ENCODE peak calls at places on chromosomes 6 and 20, in eight cellular contexts. One of them, this sample, is unnamed.

GRCh38 chr6:108655840-108656650 is 95.3 kb downstream of the FOXO3 start:
- ATAC-seq in HCT116: no peak
- ATAC-seq in body of pancreas: peak
- ATAC-seq in A549: no peak
- ATAC-seq in IMR-90: peak
- ATAC-seq in right lobe of liver: peak
- ATAC-seq in HepG2: peak
- ATAC-seq in heart left ventricle: peak
- ATAC-seq in this sample: peak

GRCh38 chr6:50586074-50586473 is 127.3 kb upstream of the TFAP2D start:
- ATAC-seq in IMR-90: no peak
- ATAC-seq in heart left ventricle: no peak
- ATAC-seq in A549: no peak
- ATAC-seq in HepG2: no peak
- ATAC-seq in HCT116: no peak
- ATAC-seq in body of pancreas: no peak
- ATAC-seq in right lobe of liver: no peak
- ATAC-seq in this sample: no peak

GRCh38 chr6:39251406-39251805 is 22.1 kb upstream of the KCNK5 start:
- ATAC-seq in A549: no peak
- ATAC-seq in body of pancreas: no peak
- ATAC-seq in heart left ventricle: no peak
- ATAC-seq in HCT116: no peak
- ATAC-seq in HepG2: no peak
- ATAC-seq in IMR-90: no peak
- ATAC-seq in right lobe of liver: peak
- ATAC-seq in this sample: no peak

GRCh38 chr6:91317247-91317646 is 730.4 kb upstream of the MAP3K7 start:
- ATAC-seq in HepG2: no peak
- ATAC-seq in A549: no peak
- ATAC-seq in IMR-90: peak
- ATAC-seq in right lobe of liver: no peak
- ATAC-seq in body of pancreas: no peak
- ATAC-seq in HCT116: no peak
- ATAC-seq in heart left ventricle: no peak
- ATAC-seq in this sample: no peak

GRCh38 chr6:9085054-9085746 is 649.9 kb upstream of the SLC35B3 start:
- ATAC-seq in body of pancreas: no peak
- ATAC-seq in HCT116: no peak
- ATAC-seq in heart left ventricle: no peak
- ATAC-seq in IMR-90: no peak
- ATAC-seq in HepG2: no peak
- ATAC-seq in A549: no peak
- ATAC-seq in right lobe of liver: no peak
- ATAC-seq in this sample: no peak

GRCh38 chr6:36955671-36956070 is 1.1 kb downstream of the PI16 start:
- ATAC-seq in HCT116: no peak
- ATAC-seq in A549: no peak
- ATAC-seq in body of pancreas: no peak
- ATAC-seq in IMR-90: no peak
- ATAC-seq in right lobe of liver: no peak
- ATAC-seq in HepG2: no peak
- ATAC-seq in heart left ventricle: no peak
- ATAC-seq in this sample: no peak

GRCh38 chr6:79404677-79405076 is 132.6 kb downstream of the LCA5 start:
- ATAC-seq in body of pancreas: no peak
- ATAC-seq in IMR-90: no peak
- ATAC-seq in heart left ventricle: no peak
- ATAC-seq in right lobe of liver: peak
- ATAC-seq in HepG2: peak
- ATAC-seq in HCT116: no peak
- ATAC-seq in A549: no peak
- ATAC-seq in this sample: no peak

GRCh38 chr20:45034436-45034835 is 66.5 kb downstream of the KCNS1 start:
- ATAC-seq in HepG2: no peak
- ATAC-seq in HCT116: no peak
- ATAC-seq in A549: no peak
- ATAC-seq in body of pancreas: no peak
- ATAC-seq in right lobe of liver: no peak
- ATAC-seq in IMR-90: no peak
- ATAC-seq in heart left ventricle: no peak
- ATAC-seq in this sample: no peak

GRCh38 chr6:14506656-14507242 is 389.2 kb downstream of the CD83 start:
- ATAC-seq in heart left ventricle: no peak
- ATAC-seq in IMR-90: no peak
- ATAC-seq in right lobe of liver: no peak
- ATAC-seq in A549: no peak
- ATAC-seq in body of pancreas: no peak
- ATAC-seq in HCT116: no peak
- ATAC-seq in HepG2: no peak
- ATAC-seq in this sample: no peak

GRCh38 chr6:105308840-105309239 is 94.0 kb downstream of the PREP start:
- ATAC-seq in heart left ventricle: peak
- ATAC-seq in HepG2: no peak
- ATAC-seq in HCT116: no peak
- ATAC-seq in right lobe of liver: no peak
- ATAC-seq in body of pancreas: no peak
- ATAC-seq in A549: no peak
- ATAC-seq in IMR-90: no peak
- ATAC-seq in this sample: no peak

GRCh38 chr6:2129076-2129695 is 116.2 kb downstream of the GMDS start:
- ATAC-seq in HCT116: no peak
- ATAC-seq in A549: no peak
- ATAC-seq in IMR-90: no peak
- ATAC-seq in right lobe of liver: no peak
- ATAC-seq in HepG2: no peak
- ATAC-seq in heart left ventricle: no peak
- ATAC-seq in body of pancreas: no peak
- ATAC-seq in this sample: no peak

GRCh38 chr6:68238097-68238597 is 396.9 kb upstream of the ADGRB3 start:
- ATAC-seq in body of pancreas: no peak
- ATAC-seq in A549: no peak
- ATAC-seq in HepG2: no peak
- ATAC-seq in heart left ventricle: no peak
- ATAC-seq in IMR-90: no peak
- ATAC-seq in right lobe of liver: no peak
- ATAC-seq in HCT116: no peak
- ATAC-seq in this sample: no peak

GRCh38 chr6:90982051-90982450 is 395.2 kb upstream of the MAP3K7 start:
- ATAC-seq in heart left ventricle: no peak
- ATAC-seq in HCT116: no peak
- ATAC-seq in IMR-90: no peak
- ATAC-seq in right lobe of liver: no peak
- ATAC-seq in HepG2: peak
- ATAC-seq in body of pancreas: no peak
- ATAC-seq in A549: no peak
- ATAC-seq in this sample: no peak

GRCh38 chr6:40397287-40398033 is 189.7 kb downstream of the LRFN2 start:
- ATAC-seq in heart left ventricle: no peak
- ATAC-seq in IMR-90: no peak
- ATAC-seq in HCT116: no peak
- ATAC-seq in A549: no peak
- ATAC-seq in HepG2: no peak
- ATAC-seq in right lobe of liver: no peak
- ATAC-seq in body of pancreas: no peak
- ATAC-seq in this sample: no peak

DNA sequence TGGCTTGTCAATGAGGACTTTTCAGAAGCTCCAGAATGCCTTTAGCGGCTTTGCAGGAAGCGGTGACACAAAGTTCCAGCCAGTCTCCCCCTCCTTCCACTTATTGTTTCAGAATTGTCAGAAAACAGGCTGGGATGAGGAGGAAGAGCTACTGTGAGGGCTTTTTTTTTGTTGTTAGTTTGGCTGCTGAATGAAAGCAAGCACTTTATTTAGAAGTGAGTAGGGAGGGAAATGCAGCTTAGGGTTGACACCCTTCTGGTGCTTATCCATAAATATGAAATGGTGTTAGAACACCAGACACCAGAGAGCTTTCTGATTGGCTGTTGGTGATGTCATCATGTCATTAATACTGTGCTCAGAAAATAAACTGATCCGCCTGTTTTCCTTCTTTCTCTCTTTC is 251.5 kb downstream of the SOX4 start:
- ATAC-seq in IMR-90: no peak
- ATAC-seq in HepG2: no peak
- ATAC-seq in A549: no peak
- ATAC-seq in body of pancreas: no peak
- ATAC-seq in right lobe of liver: peak
- ATAC-seq in heart left ventricle: peak
- ATAC-seq in HCT116: no peak
- ATAC-seq in this sample: no peak
- TF ChIP-seq POLR2A in IMR-90: no peak
- TF ChIP-seq POLR2A in HepG2: no peak
- TF ChIP-seq POLR2A in A549: no peak
- TF ChIP-seq POLR2A in body of pancreas: no peak
- TF ChIP-seq POLR2A in right lobe of liver: no peak
- TF ChIP-seq POLR2A in heart left ventricle: no peak
- TF ChIP-seq POLR2A in HCT116: no peak
- TF ChIP-seq POLR2A in this sample: no peak

DNA sequence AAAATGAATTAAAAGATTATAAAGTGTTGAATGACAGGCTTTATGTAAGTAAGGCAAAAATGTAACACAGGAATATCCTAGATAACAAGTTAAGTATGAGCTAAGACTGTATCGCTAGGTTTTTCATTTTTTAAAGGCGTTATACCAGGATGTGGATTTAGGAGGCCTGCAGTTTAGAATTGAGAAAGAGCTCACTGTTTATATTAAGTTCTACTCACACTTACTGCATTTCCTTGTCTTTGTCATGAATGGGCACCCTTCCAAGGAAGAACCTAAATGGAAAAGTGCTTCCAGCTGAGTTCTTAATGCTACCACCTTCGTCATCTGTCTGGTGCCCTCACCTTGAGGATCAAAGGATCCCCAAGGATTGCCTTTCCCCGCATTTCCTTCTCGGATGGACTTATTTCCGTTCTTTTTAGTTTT is 148.7 kb downstream of the SOX4 start:
- ATAC-seq in HCT116: peak
- ATAC-seq in heart left ventricle: no peak
- ATAC-seq in A549: peak
- ATAC-seq in right lobe of liver: no peak
- ATAC-seq in IMR-90: peak
- ATAC-seq in body of pancreas: no peak
- ATAC-seq in HepG2: no peak
- ATAC-seq in this sample: no peak
- H3K27ac ChIP-seq in HCT116: no peak
- H3K27ac ChIP-seq in heart left ventricle: no peak
- H3K27ac ChIP-seq in A549: peak
- H3K27ac ChIP-seq in right lobe of liver: no peak
- H3K27ac ChIP-seq in IMR-90: peak
- H3K27ac ChIP-seq in body of pancreas: peak
- H3K27ac ChIP-seq in HepG2: no peak
- H3K27ac ChIP-seq in this sample: peak

DNA sequence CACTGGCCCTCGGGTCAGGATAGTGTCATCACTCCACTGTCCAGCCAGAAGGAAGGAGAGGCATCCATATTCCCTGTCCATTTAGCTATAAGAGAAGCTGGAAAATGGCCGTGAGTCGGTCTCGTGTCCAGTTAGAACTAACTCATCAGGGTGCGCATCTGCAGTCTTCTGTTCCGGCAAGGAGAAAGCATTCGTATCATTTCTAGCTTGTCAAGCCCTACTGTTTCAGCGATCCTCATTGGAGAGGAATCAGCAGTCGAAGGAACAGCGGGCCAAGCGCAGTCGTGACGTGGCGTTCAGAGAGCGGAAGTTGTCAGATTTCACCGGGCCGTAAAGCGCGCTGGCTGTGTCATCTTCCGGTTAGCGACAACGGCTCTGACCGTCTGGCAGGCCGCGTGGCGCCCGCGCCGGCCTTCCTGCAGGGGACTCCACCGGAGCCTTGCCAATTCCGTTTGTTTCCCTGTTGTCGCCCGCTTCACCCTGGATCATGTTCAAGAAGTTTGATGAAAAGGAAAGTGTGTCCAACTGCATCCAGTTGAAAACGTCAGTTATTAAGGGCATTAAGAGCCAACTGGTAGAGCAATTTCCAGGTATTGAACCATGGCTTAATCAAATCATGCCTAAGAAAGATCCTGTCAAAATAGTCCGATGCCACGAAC is 32.9 kb downstream of the HM13 start:
- ATAC-seq in IMR-90: peak
- ATAC-seq in right lobe of liver: peak
- ATAC-seq in A549: no peak
- ATAC-seq in heart left ventricle: peak
- ATAC-seq in HCT116: peak
- ATAC-seq in HepG2: peak
- ATAC-seq in body of pancreas: peak
- ATAC-seq in this sample: peak
- TF ChIP-seq POLR2A in IMR-90: peak
- TF ChIP-seq POLR2A in right lobe of liver: peak
- TF ChIP-seq POLR2A in A549: no peak
- TF ChIP-seq POLR2A in heart left ventricle: peak
- TF ChIP-seq POLR2A in HCT116: peak
- TF ChIP-seq POLR2A in HepG2: peak
- TF ChIP-seq POLR2A in body of pancreas: peak
- TF ChIP-seq POLR2A in this sample: peak

GRCh38 chr6:129492260-129492659 is 217.7 kb downstream of the ARHGAP18 start:
- ATAC-seq in heart left ventricle: no peak
- ATAC-seq in HepG2: no peak
- ATAC-seq in A549: no peak
- ATAC-seq in HCT116: no peak
- ATAC-seq in IMR-90: no peak
- ATAC-seq in body of pancreas: no peak
- ATAC-seq in right lobe of liver: no peak
- ATAC-seq in this sample: no peak

GRCh38 chr6:129491436-129491835 is 218.5 kb downstream of the ARHGAP18 start:
- ATAC-seq in heart left ventricle: peak
- ATAC-seq in IMR-90: peak
- ATAC-seq in HepG2: peak
- ATAC-seq in A549: peak
- ATAC-seq in right lobe of liver: no peak
- ATAC-seq in body of pancreas: no peak
- ATAC-seq in HCT116: peak
- ATAC-seq in this sample: no peak

GRCh38 chr6:129494586-129494985 is 215.4 kb downstream of the ARHGAP18 start:
- ATAC-seq in A549: no peak
- ATAC-seq in heart left ventricle: no peak
- ATAC-seq in HepG2: no peak
- ATAC-seq in body of pancreas: no peak
- ATAC-seq in HCT116: no peak
- ATAC-seq in right lobe of liver: no peak
- ATAC-seq in IMR-90: no peak
- ATAC-seq in this sample: no peak

GRCh38 chr6:129494099-129494498 is 215.9 kb downstream of the ARHGAP18 start:
- ATAC-seq in HepG2: no peak
- ATAC-seq in IMR-90: no peak
- ATAC-seq in A549: no peak
- ATAC-seq in body of pancreas: no peak
- ATAC-seq in HCT116: no peak
- ATAC-seq in right lobe of liver: no peak
- ATAC-seq in heart left ventricle: no peak
- ATAC-seq in this sample: no peak

DNA sequence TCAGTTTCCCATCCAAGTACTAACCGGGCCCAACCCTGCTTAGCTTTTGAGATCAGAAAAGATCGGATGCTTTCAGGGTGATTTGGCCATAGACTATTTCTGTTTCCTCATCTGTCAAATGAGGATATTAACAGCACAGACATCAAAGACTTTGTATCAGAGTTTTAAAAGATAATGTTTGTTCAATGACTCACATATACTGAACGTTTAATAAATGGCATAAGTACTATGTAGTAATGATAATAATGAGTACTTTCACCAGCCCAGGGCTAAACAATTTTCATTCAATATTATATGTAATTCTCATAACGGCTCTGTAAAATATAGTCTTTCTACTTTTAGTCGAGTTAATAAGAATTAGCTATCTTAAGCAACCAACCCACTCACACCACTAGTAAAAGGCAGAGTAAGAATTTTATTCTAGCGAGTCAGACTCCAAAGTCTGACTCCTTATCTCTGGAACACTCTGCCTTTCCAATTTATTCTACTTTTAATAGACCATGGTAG is 216.5 kb downstream of the ARHGAP18 start:
- ATAC-seq in HepG2: peak
- ATAC-seq in IMR-90: peak
- ATAC-seq in A549: no peak
- ATAC-seq in heart left ventricle: no peak
- ATAC-seq in body of pancreas: no peak
- ATAC-seq in right lobe of liver: no peak
- ATAC-seq in HCT116: peak
- ATAC-seq in this sample: no peak
- H3K27ac ChIP-seq in HepG2: no peak
- H3K27ac ChIP-seq in IMR-90: peak
- H3K27ac ChIP-seq in A549: peak
- H3K27ac ChIP-seq in heart left ventricle: no peak
- H3K27ac ChIP-seq in body of pancreas: no peak
- H3K27ac ChIP-seq in right lobe of liver: no peak
- H3K27ac ChIP-seq in HCT116: peak
- H3K27ac ChIP-seq in this sample: no peak

This sample was measured in gastroesophageal sphincter.